ENCODE peak calls at places on chromosomes 3 and 15, in nine cellular contexts. One of them, this sample, is unnamed.

GRCh38 chr15:77013786-77014136 is 18.8 kb downstream of the PSTPIP1 start:
- DNase-seq in thoracic aorta: no peak
- DNase-seq in pancreas: peak; percentile 39
- DNase-seq in left ventricle myocardium inferior: no peak
- DNase-seq in tibial artery: no peak
- DNase-seq in brain microvascular endothelial cell: no peak
- DNase-seq in lower lobe of right lung: no peak
- DNase-seq in adipocyte: no peak
- DNase-seq in adrenal gland: no peak
- DNase-seq in this sample: no peak

GRCh38 chr3:152650177-152650576 is 184.8 kb upstream of the P2RY1 start:
- DNase-seq in thoracic aorta: no peak
- DNase-seq in pancreas: no peak
- DNase-seq in left ventricle myocardium inferior: no peak
- DNase-seq in tibial artery: no peak
- DNase-seq in brain microvascular endothelial cell: no peak
- DNase-seq in lower lobe of right lung: no peak
- DNase-seq in adipocyte: no peak
- DNase-seq in adrenal gland: no peak
- DNase-seq in this sample: peak; percentile 46

GRCh38 chr3:69784854-69785523 is 45.7 kb downstream of the MITF start:
- DNase-seq in thoracic aorta: peak; percentile 21
- DNase-seq in pancreas: no peak
- DNase-seq in left ventricle myocardium inferior: peak; percentile 71
- DNase-seq in tibial artery: peak; percentile 65
- DNase-seq in brain microvascular endothelial cell: peak; percentile 85
- DNase-seq in lower lobe of right lung: peak; percentile 84
- DNase-seq in adipocyte: peak; percentile 87
- DNase-seq in adrenal gland: peak; percentile 79
- DNase-seq in this sample: peak; percentile 89

GRCh38 chr15:32775103-32775502 is 57.3 kb downstream of the GREM1 start:
- DNase-seq in thoracic aorta: no peak
- DNase-seq in pancreas: no peak
- DNase-seq in left ventricle myocardium inferior: no peak
- DNase-seq in tibial artery: no peak
- DNase-seq in brain microvascular endothelial cell: no peak
- DNase-seq in lower lobe of right lung: no peak
- DNase-seq in adipocyte: no peak
- DNase-seq in adrenal gland: no peak
- DNase-seq in this sample: no peak

GRCh38 chr3:16511561-16512434 is 1.7 kb downstream of the RFTN1 start:
- DNase-seq in thoracic aorta: peak; percentile 74
- DNase-seq in pancreas: no peak
- DNase-seq in left ventricle myocardium inferior: peak; percentile 62
- DNase-seq in tibial artery: peak; percentile 64
- DNase-seq in brain microvascular endothelial cell: peak; percentile 89
- DNase-seq in lower lobe of right lung: peak; percentile 60
- DNase-seq in adipocyte: peak; percentile 57
- DNase-seq in adrenal gland: peak; percentile 58
- DNase-seq in this sample: peak; percentile 80

GRCh38 chr3:25156526-25157075 is 271.5 kb upstream of the RARB start:
- DNase-seq in thoracic aorta: peak; percentile 4
- DNase-seq in pancreas: no peak
- DNase-seq in left ventricle myocardium inferior: no peak
- DNase-seq in tibial artery: no peak
- DNase-seq in brain microvascular endothelial cell: peak; percentile 85
- DNase-seq in lower lobe of right lung: no peak
- DNase-seq in adipocyte: peak; percentile 88
- DNase-seq in adrenal gland: peak; percentile 4
- DNase-seq in this sample: peak; percentile 12

GRCh38 chr3:16071246-16071645 is 103.2 kb upstream of the GALNT15 start:
- DNase-seq in thoracic aorta: no peak
- DNase-seq in pancreas: no peak
- DNase-seq in left ventricle myocardium inferior: no peak
- DNase-seq in tibial artery: no peak
- DNase-seq in brain microvascular endothelial cell: no peak
- DNase-seq in lower lobe of right lung: no peak
- DNase-seq in adipocyte: no peak
- DNase-seq in adrenal gland: no peak
- DNase-seq in this sample: no peak

GRCh38 chr3:120093923-120094775 is at the start of gene GSK3B:
- DNase-seq in thoracic aorta: no peak
- DNase-seq in pancreas: peak; percentile 98
- DNase-seq in left ventricle myocardium inferior: peak; percentile 99
- DNase-seq in tibial artery: peak; percentile 65
- DNase-seq in brain microvascular endothelial cell: peak; percentile 72
- DNase-seq in lower lobe of right lung: peak; percentile 99
- DNase-seq in adipocyte: peak; percentile 91
- DNase-seq in adrenal gland: peak; percentile 82
- DNase-seq in this sample: no peak

GRCh38 chr15:83581381-83581780 is 72.5 kb upstream of the ADAMTSL3 start:
- DNase-seq in thoracic aorta: no peak
- DNase-seq in pancreas: no peak
- DNase-seq in left ventricle myocardium inferior: no peak
- DNase-seq in tibial artery: no peak
- DNase-seq in brain microvascular endothelial cell: no peak
- DNase-seq in lower lobe of right lung: no peak
- DNase-seq in adipocyte: no peak
- DNase-seq in adrenal gland: no peak
- DNase-seq in this sample: no peak

DNA sequence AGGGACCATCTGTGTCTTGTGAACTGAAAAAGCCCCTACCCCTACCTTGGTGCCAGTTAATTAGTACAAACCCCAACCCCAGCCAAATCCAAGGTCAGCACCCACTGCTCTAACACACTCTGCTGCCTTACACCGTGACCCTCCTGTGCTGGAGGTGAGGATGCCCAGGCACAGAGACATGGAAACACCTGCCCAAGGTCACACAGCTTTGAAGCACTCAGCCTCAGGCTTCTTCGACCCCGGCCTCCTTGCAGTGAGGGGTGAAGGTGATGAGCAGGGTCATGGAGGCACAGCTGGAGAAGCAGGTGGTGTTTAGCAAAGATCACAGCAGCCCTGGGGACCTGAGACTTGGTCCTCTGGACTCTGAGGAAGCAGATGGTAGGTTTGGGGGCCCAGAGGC is 39.0 kb upstream of the SLC6A6 start:
- DNase-seq in thoracic aorta: no peak
- DNase-seq in pancreas: no peak
- DNase-seq in left ventricle myocardium inferior: no peak
- DNase-seq in tibial artery: no peak
- DNase-seq in brain microvascular endothelial cell: no peak
- DNase-seq in lower lobe of right lung: no peak
- DNase-seq in adipocyte: no peak
- DNase-seq in adrenal gland: no peak
- DNase-seq in this sample: no peak
- H3K4me3 ChIP-seq in thoracic aorta: no peak overlapping the region
- H3K4me3 ChIP-seq in pancreas: no peak overlapping the region
- H3K4me3 ChIP-seq in left ventricle myocardium inferior: no peak overlapping the region
- H3K4me3 ChIP-seq in tibial artery: no peak overlapping the region
- H3K4me3 ChIP-seq in brain microvascular endothelial cell: no peak overlapping the region
- H3K4me3 ChIP-seq in lower lobe of right lung: no peak overlapping the region
- H3K4me3 ChIP-seq in adipocyte: no peak overlapping the region
- H3K4me3 ChIP-seq in adrenal gland: no peak overlapping the region
- H3K4me3 ChIP-seq in this sample: no peak overlapping the region

GRCh38 chr15:47507221-47507985 is 209.9 kb upstream of the SEMA6D start:
- DNase-seq in thoracic aorta: no peak
- DNase-seq in pancreas: no peak
- DNase-seq in left ventricle myocardium inferior: no peak
- DNase-seq in tibial artery: no peak
- DNase-seq in brain microvascular endothelial cell: no peak
- DNase-seq in lower lobe of right lung: no peak
- DNase-seq in adipocyte: no peak
- DNase-seq in adrenal gland: no peak
- DNase-seq in this sample: no peak

GRCh38 chr15:47503884-47504283 is 213.4 kb upstream of the SEMA6D start:
- DNase-seq in thoracic aorta: no peak
- DNase-seq in pancreas: no peak
- DNase-seq in left ventricle myocardium inferior: no peak
- DNase-seq in tibial artery: no peak
- DNase-seq in brain microvascular endothelial cell: no peak
- DNase-seq in lower lobe of right lung: no peak
- DNase-seq in adipocyte: no peak
- DNase-seq in adrenal gland: no peak
- DNase-seq in this sample: no peak

GRCh38 chr15:47504624-47505256 is 212.6 kb upstream of the SEMA6D start:
- DNase-seq in thoracic aorta: no peak
- DNase-seq in pancreas: no peak
- DNase-seq in left ventricle myocardium inferior: no peak
- DNase-seq in tibial artery: no peak
- DNase-seq in brain microvascular endothelial cell: no peak
- DNase-seq in lower lobe of right lung: peak; percentile 35
- DNase-seq in adipocyte: no peak
- DNase-seq in adrenal gland: peak; percentile 7
- DNase-seq in this sample: no peak

GRCh38 chr15:47506543-47507090 is 210.7 kb upstream of the SEMA6D start:
- DNase-seq in thoracic aorta: no peak
- DNase-seq in pancreas: no peak
- DNase-seq in left ventricle myocardium inferior: no peak
- DNase-seq in tibial artery: no peak
- DNase-seq in brain microvascular endothelial cell: no peak
- DNase-seq in lower lobe of right lung: no peak
- DNase-seq in adipocyte: no peak
- DNase-seq in adrenal gland: no peak
- DNase-seq in this sample: peak; percentile 56

GRCh38 chr15:47505712-47506542 is 211.4 kb upstream of the SEMA6D start:
- DNase-seq in thoracic aorta: no peak
- DNase-seq in pancreas: no peak
- DNase-seq in left ventricle myocardium inferior: no peak
- DNase-seq in tibial artery: no peak
- DNase-seq in brain microvascular endothelial cell: peak; percentile 37
- DNase-seq in lower lobe of right lung: no peak
- DNase-seq in adipocyte: peak; percentile 72
- DNase-seq in adrenal gland: no peak
- DNase-seq in this sample: peak; percentile 82
- H3K4me3 ChIP-seq in thoracic aorta: no peak overlapping the region
- H3K4me3 ChIP-seq in pancreas: no peak overlapping the region
- H3K4me3 ChIP-seq in left ventricle myocardium inferior: peak overlapping the region; percentile 5
- H3K4me3 ChIP-seq in tibial artery: no peak overlapping the region
- H3K4me3 ChIP-seq in brain microvascular endothelial cell: no peak overlapping the region
- H3K4me3 ChIP-seq in lower lobe of right lung: no peak overlapping the region
- H3K4me3 ChIP-seq in adipocyte: no peak overlapping the region
- H3K4me3 ChIP-seq in adrenal gland: no peak overlapping the region
- H3K4me3 ChIP-seq in this sample: no peak overlapping the region

DNA sequence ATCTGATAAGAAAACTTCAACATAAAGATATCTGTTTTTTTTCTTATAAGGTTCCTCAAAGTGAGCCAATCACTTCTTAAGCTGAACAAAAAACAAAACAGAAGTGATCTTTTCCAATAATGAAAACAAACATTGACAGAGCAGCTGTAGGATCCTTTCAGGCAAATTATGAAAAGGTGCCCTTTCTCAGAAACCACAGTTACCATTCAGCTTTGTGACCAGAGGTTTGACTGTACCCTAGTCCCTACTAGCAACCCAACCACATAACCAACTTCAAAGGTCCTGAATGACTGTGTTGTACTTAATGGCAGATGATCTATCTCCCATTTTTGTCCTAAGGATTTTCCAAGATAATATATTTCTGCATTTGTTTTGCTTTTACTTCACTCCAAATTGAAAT is 39.4 kb upstream of the CCR2 start:
- DNase-seq in thoracic aorta: no peak
- DNase-seq in pancreas: no peak
- DNase-seq in left ventricle myocardium inferior: no peak
- DNase-seq in tibial artery: no peak
- DNase-seq in brain microvascular endothelial cell: no peak
- DNase-seq in lower lobe of right lung: no peak
- DNase-seq in adipocyte: no peak
- DNase-seq in adrenal gland: no peak
- DNase-seq in this sample: no peak
- H3K4me3 ChIP-seq in thoracic aorta: no peak overlapping the region
- H3K4me3 ChIP-seq in pancreas: no peak overlapping the region
- H3K4me3 ChIP-seq in left ventricle myocardium inferior: no peak overlapping the region
- H3K4me3 ChIP-seq in tibial artery: no peak overlapping the region
- H3K4me3 ChIP-seq in brain microvascular endothelial cell: no peak overlapping the region
- H3K4me3 ChIP-seq in lower lobe of right lung: no peak overlapping the region
- H3K4me3 ChIP-seq in adipocyte: no peak overlapping the region
- H3K4me3 ChIP-seq in adrenal gland: no peak overlapping the region
- H3K4me3 ChIP-seq in this sample: no peak overlapping the region

GRCh38 chr3:46936733-46937250 is 39.8 kb downstream of the CCDC12 start:
- DNase-seq in thoracic aorta: no peak
- DNase-seq in pancreas: no peak
- DNase-seq in left ventricle myocardium inferior: no peak
- DNase-seq in tibial artery: peak; percentile 17
- DNase-seq in brain microvascular endothelial cell: no peak
- DNase-seq in lower lobe of right lung: peak; percentile 24
- DNase-seq in adipocyte: no peak
- DNase-seq in adrenal gland: peak; percentile 65
- DNase-seq in this sample: peak; percentile 78

GRCh38 chr3:46935989-46936620 is 40.4 kb downstream of the CCDC12 start:
- DNase-seq in thoracic aorta: no peak
- DNase-seq in pancreas: no peak
- DNase-seq in left ventricle myocardium inferior: no peak
- DNase-seq in tibial artery: peak; percentile 15
- DNase-seq in brain microvascular endothelial cell: no peak
- DNase-seq in lower lobe of right lung: peak; percentile 49
- DNase-seq in adipocyte: no peak
- DNase-seq in adrenal gland: no peak
- DNase-seq in this sample: no peak

GRCh38 chr3:46934508-46935167 is 41.9 kb downstream of the CCDC12 start:
- DNase-seq in thoracic aorta: no peak
- DNase-seq in pancreas: peak; percentile 67
- DNase-seq in left ventricle myocardium inferior: peak; percentile 71
- DNase-seq in tibial artery: no peak
- DNase-seq in brain microvascular endothelial cell: no peak
- DNase-seq in lower lobe of right lung: peak; percentile 68
- DNase-seq in adipocyte: peak; percentile 25
- DNase-seq in adrenal gland: peak; percentile 75
- DNase-seq in this sample: peak; percentile 86

GRCh38 chr3:46934067-46934466 is 42.5 kb downstream of the CCDC12 start:
- DNase-seq in thoracic aorta: no peak
- DNase-seq in pancreas: peak; percentile 80
- DNase-seq in left ventricle myocardium inferior: no peak
- DNase-seq in tibial artery: no peak
- DNase-seq in brain microvascular endothelial cell: no peak
- DNase-seq in lower lobe of right lung: peak; percentile 48
- DNase-seq in adipocyte: peak; percentile 3
- DNase-seq in adrenal gland: no peak
- DNase-seq in this sample: no peak

DNA sequence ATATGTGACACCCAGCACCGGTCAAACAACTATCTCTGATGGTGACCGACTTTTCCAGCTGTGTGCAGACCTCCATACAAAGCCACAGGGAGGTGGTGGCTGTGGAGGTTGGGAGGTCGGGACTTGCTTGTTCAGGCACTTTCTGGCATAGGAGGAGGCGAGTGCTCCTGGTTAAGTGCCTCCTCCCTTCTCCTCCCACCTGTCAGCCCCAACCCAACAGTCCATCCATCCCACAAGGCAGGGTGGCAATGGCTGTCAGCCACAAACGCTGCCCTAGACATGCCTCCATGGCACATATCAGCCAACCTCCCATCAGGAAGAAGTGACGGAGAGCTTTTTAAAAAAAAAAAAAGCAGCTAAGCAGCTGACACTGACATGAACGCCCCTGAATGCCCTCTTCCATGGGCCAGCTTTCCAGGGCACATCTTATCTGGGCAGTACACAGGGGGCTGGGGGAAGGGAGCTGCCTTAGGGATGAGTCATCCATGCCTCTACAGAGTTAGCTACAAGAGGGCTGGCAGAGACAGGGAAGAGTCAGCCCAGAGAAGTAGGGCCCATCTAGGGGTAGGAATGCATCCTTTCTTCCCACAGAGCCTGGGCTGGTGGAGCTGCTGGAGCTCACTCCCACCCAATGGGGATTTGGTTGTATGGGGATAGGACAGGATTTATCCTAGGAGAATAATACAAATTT is 41.2 kb downstream of the CCDC12 start:
- DNase-seq in thoracic aorta: peak; percentile 92
- DNase-seq in pancreas: peak; percentile 82
- DNase-seq in left ventricle myocardium inferior: peak; percentile 83
- DNase-seq in tibial artery: peak; percentile 94
- DNase-seq in brain microvascular endothelial cell: peak; percentile 96
- DNase-seq in lower lobe of right lung: peak; percentile 76
- DNase-seq in adipocyte: peak; percentile 97
- DNase-seq in adrenal gland: peak; percentile 99
- DNase-seq in this sample: peak; percentile 95
- H3K4me3 ChIP-seq in thoracic aorta: no peak overlapping the region
- H3K4me3 ChIP-seq in pancreas: no peak overlapping the region
- H3K4me3 ChIP-seq in left ventricle myocardium inferior: no peak overlapping the region
- H3K4me3 ChIP-seq in tibial artery: no peak overlapping the region
- H3K4me3 ChIP-seq in brain microvascular endothelial cell: no peak overlapping the region
- H3K4me3 ChIP-seq in lower lobe of right lung: no peak overlapping the region
- H3K4me3 ChIP-seq in adipocyte: peak overlapping the region; percentile 44
- H3K4me3 ChIP-seq in adrenal gland: no peak overlapping the region
- H3K4me3 ChIP-seq in this sample: no peak overlapping the region

This sample was measured in foreskin fibroblast.